ENCODE peak calls at places on chromosomes 13 and 19, in four cellular contexts. T is NCI-H774; P is stimulated activated CD4-positive, alpha-beta T cell treated with anti-CD3 and anti-CD28 coated beads, Interleukin-1b, Interleukin-23, amount 100 ng/mL, for 4 hours; C is heart right ventricle. O is an unnamed sample.

GRCh38 chr13:99353836-99354235 is 46.6 kb upstream of the GPR183 start:
- DNase-seq in C (no peak), P (no peak), T (no peak), O (no peak)

GRCh38 chr13:94636942-94637578 is 35.4 kb downstream of the GPR180 start:
- DNase-seq in P (no peak), T (no peak), C (no peak), O (no peak)

GRCh38 chr19:4596033-4596904 is 36.8 kb upstream of the SEMA6B start:
- DNase-seq in P (no peak), T (no peak), C (no peak), O (no peak)

GRCh38 chr13:75478659-75479058 is 3.3 kb downstream of the TBC1D4 start:
- DNase-seq in P (no peak), T (no peak), C (no peak), O (peak)

GRCh38 chr19:44747739-44748425 is 626 bp upstream of the BCL3 start:
- DNase-seq in C (peak), T (no peak), P (peak), O (peak)

GRCh38 chr19:49427855-49428546 is 2.8 kb downstream of the GFY start:
- DNase-seq in T (no peak), C (no peak), P (no peak), O (peak)

GRCh38 chr19:35458821-35459391 is 10.8 kb downstream of the FFAR2 start:
- DNase-seq in T (no peak), C (no peak), P (no peak), O (no peak)

GRCh38 chr13:95457294-95457693 is 95.2 kb upstream of the CLDN10 start:
- DNase-seq in P (no peak), C (no peak), T (no peak), O (no peak)

GRCh38 chr13:112651750-112652511 is 37.9 kb upstream of the ATP11A start:
- DNase-seq in T (no peak), P (no peak), C (no peak), O (no peak)

GRCh38 chr13:40060318-40061007 is 405.0 kb downstream of the COG6 start:
- DNase-seq in C (no peak), T (no peak), P (peak), O (no peak)

GRCh38 chr19:33740811-33741396 is 55.8 kb upstream of the KCTD15 start:
- DNase-seq in P (no peak), T (no peak), C (peak), O (no peak)

GRCh38 chr19:47107201-47107952 is 6.2 kb downstream of the ZC3H4 start:
- DNase-seq in P (no peak), C (no peak), T (no peak), O (no peak)

GRCh38 chr13:29819157-29819556 is 31.3 kb downstream of the UBL3 start:
- DNase-seq in T (no peak), P (no peak), C (no peak), O (no peak)

GRCh38 chr13:46799139-46799538 is 2.2 kb upstream of the ESD start:
- DNase-seq in P (no peak), T (no peak), C (no peak), O (no peak)

GRCh38 chr19:10450853-10451609 is 30.7 kb downstream of the PDE4A start:
- DNase-seq in C (no peak), P (no peak), T (no peak), O (no peak)

GRCh38 chr19:15231256-15231655 is 992 bp downstream of the EPHX3 start:
- DNase-seq in P (no peak), T (no peak), C (no peak), O (no peak)

GRCh38 chr19:51166846-51167490 is 24.9 kb downstream of the SIGLEC7 start:
- DNase-seq in P (no peak), C (no peak), T (no peak), O (no peak)

GRCh38 chr13:110431851-110432294 is 124.8 kb downstream of the COL4A2 start:
- DNase-seq in T (no peak), P (no peak), C (peak), O (no peak)

GRCh38 chr13:50162001-50162400 is 146.8 kb downstream of the KCNRG start:
- DNase-seq in C (no peak), P (no peak), T (no peak), O (no peak)

GRCh38 chr13:44989941-44990340 is 603 bp downstream of the GPALPP1 start:
- DNase-seq in T (no peak), C (no peak), P (no peak), O (no peak)

GRCh38 chr13:110351636-110352420 is 44.7 kb downstream of the COL4A2 start:
- DNase-seq in C (no peak), T (no peak), P (no peak), O (no peak)

GRCh38 chr19:52664461-52664860 is 26.3 kb upstream of the ZNF83 start:
- DNase-seq in T (no peak), C (no peak), P (no peak), O (no peak)

GRCh38 chr13:93230466-93230865 is 3.9 kb downstream of the GPC6 start:
- DNase-seq in T (no peak), P (no peak), C (no peak), O (no peak)

GRCh38 chr19:53775524-53775923 is 48.6 kb downstream of the NLRP12 start:
- DNase-seq in T (no peak), C (no peak), P (no peak), O (no peak)

GRCh38 chr13:114339779-114340534 is 25.7 kb downstream of the CHAMP1 start:
- DNase-seq in T (peak), P (no peak), C (no peak), O (peak)

GRCh38 chr19:46495789-46496099 is at the start of gene PNMA8B:
- DNase-seq in C (peak), P (no peak), T (peak), O (peak)

GRCh38 chr19:56969726-56970125 is 129.2 kb upstream of the PEG3 start:
- DNase-seq in P (no peak), C (no peak), T (no peak), O (no peak)